ENCODE peak calls at places on chromosome 14, in seven cellular contexts. P is esophagus squamous epithelium, M is tibial nerve, J is AG04450, H is neural crest cell, Q is A549, K is bronchial epithelial cell. O is an unnamed sample.

GRCh38 chr14:73188501-73188903 is 48.8 kb upstream of the PAPLN start:
- DNase-seq in P (no peak), M (no peak), J (peak), H (no peak), Q (no peak), K (peak), O (no peak)

GRCh38 chr14:36633580-36633979 is 28.1 kb upstream of the PAX9 start:
- DNase-seq in P (no peak), M (no peak), J (no peak), H (no peak), Q (no peak), K (no peak), O (no peak)

GRCh38 chr14:105340821-105341408 is 26.4 kb downstream of the PACS2 start:
- DNase-seq in P (no peak), M (no peak), J (no peak), H (no peak), Q (no peak), K (no peak), O (no peak)

GRCh38 chr14:104989236-104989950 is 3.8 kb downstream of the CLBA1 start:
- DNase-seq in P (no peak), M (no peak), J (no peak), H (no peak), Q (no peak), K (no peak), O (peak)

GRCh38 chr14:92510972-92511371 is 2.6 kb upstream of the RIN3 start:
- DNase-seq in P (no peak), M (no peak), J (no peak), H (no peak), Q (no peak), K (no peak), O (no peak)

GRCh38 chr14:94677747-94678146 is 65.6 kb downstream of the SERPINA3 start:
- DNase-seq in P (no peak), M (no peak), J (no peak), H (no peak), Q (no peak), K (no peak), O (no peak)

GRCh38 chr14:21735200-21735599 is 61.6 kb upstream of the OR4E1 start:
- DNase-seq in P (no peak), M (no peak), J (no peak), H (no peak), Q (no peak), K (no peak), O (no peak)

GRCh38 chr14:74956280-74957072 is 1.1 kb upstream of the PGF start:
- DNase-seq in P (no peak), M (no peak), J (no peak), H (no peak), Q (no peak), K (no peak), O (no peak)

GRCh38 chr14:55980970-55981369 is 137.2 kb upstream of the PELI2 start:
- DNase-seq in P (no peak), M (no peak), J (no peak), H (no peak), Q (no peak), K (peak), O (no peak)

GRCh38 chr14:77130386-77130785 is 11.2 kb downstream of the ZDHHC22 start:
- DNase-seq in P (no peak), M (no peak), J (no peak), H (no peak), Q (no peak), K (no peak), O (no peak)

GRCh38 chr14:99605299-99605961 is 1.4 kb upstream of the CCDC85C start:
- DNase-seq in P (no peak), M (no peak), J (no peak), H (peak), Q (peak), K (peak), O (peak)

GRCh38 chr14:50333010-50333409 is 20.9 kb downstream of the DMAC2L start:
- DNase-seq in P (no peak), M (no peak), J (no peak), H (no peak), Q (no peak), K (peak), O (no peak)

GRCh38 chr14:88682495-88683114 is 110.1 kb downstream of the EML5 start:
- DNase-seq in P (no peak), M (no peak), J (no peak), H (no peak), Q (no peak), K (no peak), O (no peak)

GRCh38 chr14:32940066-32940651 is 1.5 kb downstream of the NPAS3 start:
- DNase-seq in P (no peak), M (no peak), J (no peak), H (no peak), Q (no peak), K (peak), O (no peak)

GRCh38 chr14:35220920-35221319 is 71.3 kb upstream of the PSMA6 start:
- DNase-seq in P (no peak), M (no peak), J (no peak), H (no peak), Q (no peak), K (no peak), O (no peak)

GRCh38 chr14:64645220-64645891 is 58.9 kb upstream of the PLEKHG3 start:
- DNase-seq in P (no peak), M (peak), J (peak), H (no peak), Q (no peak), K (no peak), O (no peak)

GRCh38 chr14:34012369-34012768 is 61.5 kb upstream of the EGLN3 start:
- DNase-seq in P (no peak), M (no peak), J (no peak), H (no peak), Q (no peak), K (no peak), O (no peak)

GRCh38 chr14:103898711-103899110 is 29.5 kb upstream of the TDRD9 start:
- DNase-seq in P (no peak), M (no peak), J (no peak), H (no peak), Q (no peak), K (no peak), O (no peak)

GRCh38 chr14:77128414-77128891 is 13.1 kb downstream of the ZDHHC22 start:
- DNase-seq in P (no peak), M (no peak), J (no peak), H (no peak), Q (no peak), K (peak), O (no peak)

GRCh38 chr14:104893435-104894207 is 28.6 kb downstream of the CEP170B start:
- DNase-seq in P (no peak), M (no peak), J (no peak), H (no peak), Q (no peak), K (no peak), O (peak)

GRCh38 chr14:37172024-37172869 is at the start of gene SLC25A21:
- DNase-seq in P (no peak), M (peak), J (peak), H (peak), Q (peak), K (peak), O (peak)

GRCh38 chr14:66233571-66233970 is 252.6 kb upstream of the CCDC196 start:
- DNase-seq in P (no peak), M (no peak), J (no peak), H (no peak), Q (no peak), K (no peak), O (no peak)

GRCh38 chr14:55427439-55427838 is 13.0 kb downstream of the TBPL2 start:
- DNase-seq in P (no peak), M (no peak), J (no peak), H (no peak), Q (no peak), K (peak), O (no peak)

GRCh38 chr14:75864352-75864751 is 117.4 kb downstream of the TGFB3 start:
- DNase-seq in P (no peak), M (no peak), J (peak), H (no peak), Q (no peak), K (peak), O (no peak)

GRCh38 chr14:35122696-35123387 is 490 bp downstream of the PRORP start:
- DNase-seq in P (no peak), M (no peak), J (peak), H (no peak), Q (peak), K (peak), O (no peak)

GRCh38 chr14:98924046-98924445 is 348.0 kb downstream of the BCL11B start:
- DNase-seq in P (no peak), M (no peak), J (no peak), H (no peak), Q (no peak), K (no peak), O (no peak)

GRCh38 chr14:78152246-78153068 is 17.7 kb upstream of the NRXN3 start:
- DNase-seq in P (no peak), M (no peak), J (no peak), H (no peak), Q (no peak), K (peak), O (no peak)

DNA sequence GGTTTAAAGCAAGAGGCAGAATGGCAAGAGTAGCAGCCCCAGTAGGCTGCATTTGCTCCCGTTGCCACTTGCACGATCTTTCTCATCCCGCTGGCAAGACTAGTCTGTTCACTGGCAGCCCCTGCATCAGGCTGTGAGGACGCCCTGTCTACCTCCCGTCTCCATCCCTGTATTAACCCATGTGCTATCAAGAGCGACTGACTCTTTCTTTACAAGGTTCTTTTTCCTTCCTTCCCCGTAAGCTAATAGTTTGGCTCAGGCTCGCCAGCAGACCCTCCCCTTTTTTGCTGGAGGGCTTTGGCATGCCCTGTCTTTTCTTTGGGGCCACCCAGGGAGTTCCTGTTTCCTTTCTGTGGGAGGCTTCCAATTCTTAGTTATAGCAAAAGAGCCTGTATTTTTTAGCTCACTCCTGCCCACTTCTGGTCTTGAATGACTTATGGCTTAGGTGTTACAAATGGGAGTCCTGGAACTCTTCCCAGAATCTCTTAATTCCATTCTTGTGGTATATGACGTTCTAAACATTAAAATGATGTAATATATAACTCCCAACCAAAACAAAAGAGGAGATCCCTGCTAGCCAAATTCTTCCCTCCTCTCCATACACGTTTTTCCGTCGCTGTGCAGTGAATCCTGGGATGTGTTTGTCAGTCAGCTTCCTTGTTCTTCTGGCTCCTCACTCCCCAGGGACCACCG is 149.0 kb downstream of the PRKCH start:
- DNase-seq in P (no peak), M (no peak), J (peak), H (no peak), Q (no peak), K (peak), O (peak)
- TF ChIP-seq CTCF in P (no peak), M (no peak), J (peak), H (no peak), Q (peak), K (peak), O (no peak)

GRCh38 chr14:97274626-97275025 is 477.4 kb downstream of the VRK1 start:
- DNase-seq in P (no peak), M (no peak), J (no peak), H (no peak), Q (no peak), K (no peak), O (no peak)

GRCh38 chr14:97275276-97275675 is 478.1 kb downstream of the VRK1 start:
- DNase-seq in P (no peak), M (no peak), J (no peak), H (no peak), Q (no peak), K (no peak), O (no peak)

GRCh38 chr14:97270308-97270707 is 473.1 kb downstream of the VRK1 start:
- DNase-seq in P (no peak), M (no peak), J (no peak), H (no peak), Q (no peak), K (peak), O (no peak)

GRCh38 chr14:97276573-97276972 is 479.4 kb downstream of the VRK1 start:
- DNase-seq in P (no peak), M (no peak), J (no peak), H (no peak), Q (no peak), K (no peak), O (no peak)

DNA sequence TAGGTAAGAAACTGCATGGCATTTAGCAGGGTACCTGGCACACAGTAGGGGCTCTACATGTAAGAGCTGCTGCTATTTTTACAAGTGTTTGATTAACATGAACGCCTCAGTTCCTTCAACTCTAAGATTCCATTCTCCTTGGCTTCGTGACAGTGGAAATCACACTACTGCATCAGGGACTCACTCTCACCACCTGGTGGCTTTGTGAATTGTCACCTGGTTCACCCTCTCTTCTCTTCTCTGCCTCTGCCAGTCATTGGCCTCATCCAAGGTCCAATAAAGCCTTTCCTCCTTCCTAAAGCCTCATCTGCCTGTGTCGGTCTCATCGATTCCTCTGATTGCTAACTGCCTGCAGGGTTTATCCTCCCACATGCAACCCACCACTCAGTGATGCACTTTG is 476.4 kb downstream of the VRK1 start:
- DNase-seq in P (no peak), M (no peak), J (no peak), H (no peak), Q (no peak), K (no peak), O (no peak)
- TF ChIP-seq CTCF in P (no peak), M (no peak), J (no peak), H (no peak), Q (no peak), K (no peak), O (no peak)

DNA sequence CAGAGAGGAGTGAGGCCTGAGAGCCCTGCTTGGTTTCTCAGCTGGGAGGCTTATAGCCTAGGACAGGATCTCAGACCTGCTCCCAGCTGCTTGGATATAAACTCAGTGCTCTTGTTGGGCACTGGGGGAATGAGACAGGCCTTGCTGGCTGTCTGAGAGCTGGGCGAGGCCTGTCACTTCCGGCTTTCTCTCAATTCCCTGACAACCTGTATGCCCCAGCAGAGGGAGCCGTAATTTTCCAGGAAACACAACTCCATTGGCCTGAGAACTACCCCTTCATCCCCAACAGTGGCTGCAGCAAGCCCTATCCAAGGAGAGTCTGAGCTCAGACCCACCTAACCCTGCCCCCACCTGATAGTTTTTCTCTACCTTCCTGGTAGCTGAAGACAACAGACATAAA is 258.3 kb upstream of the STXBP6 start:
- DNase-seq in P (no peak), M (no peak), J (no peak), H (no peak), Q (no peak), K (no peak), O (no peak)
- TF ChIP-seq CTCF in P (no peak), M (no peak), J (no peak), H (no peak), Q (no peak), K (no peak), O (no peak)

DNA sequence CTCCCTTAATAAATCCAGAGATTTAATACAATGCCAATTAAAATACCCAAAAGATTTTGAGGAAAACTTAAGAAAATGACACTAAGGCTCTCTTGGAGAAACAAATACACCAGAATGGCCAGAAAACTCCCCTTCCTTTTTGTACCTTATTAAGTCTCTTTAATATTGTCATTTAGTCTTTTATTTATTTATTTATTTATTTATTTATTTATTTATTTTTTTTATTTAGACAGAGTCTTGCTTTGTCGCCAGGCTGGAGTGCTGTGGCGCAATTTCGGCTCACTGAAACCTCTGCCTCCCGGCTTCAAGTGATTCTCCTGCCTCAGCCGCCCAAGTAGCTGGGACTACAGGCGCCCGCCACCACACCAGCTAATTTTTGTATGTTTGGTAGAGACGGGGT is 210.6 kb downstream of the DACT1 start:
- DNase-seq in P (no peak), M (no peak), J (no peak), H (no peak), Q (no peak), K (no peak), O (no peak)
- TF ChIP-seq CTCF in P (no peak), M (no peak), J (no peak), H (no peak), Q (no peak), K (no peak), O (no peak)

O was measured in glutamatergic neuron.